ENCODE peak calls at places on chromosomes 5 and 9, in four cellular contexts. One of them, this sample, is unnamed.

GRCh38 chr5:98700730-98701129 is 72.7 kb upstream of the RGMB start:
- DNase-seq in uterus: no peak
- DNase-seq in neural progenitor cell: no peak
- DNase-seq in IMR-90: no peak
- DNase-seq in this sample: no peak

GRCh38 chr9:113486327-113486726 is 22.8 kb downstream of the RGS3 start:
- DNase-seq in uterus: no peak
- DNase-seq in neural progenitor cell: no peak
- DNase-seq in IMR-90: no peak
- DNase-seq in this sample: no peak

GRCh38 chr5:27221410-27221809 is 183.0 kb upstream of the CDH9 start:
- DNase-seq in uterus: no peak
- DNase-seq in neural progenitor cell: no peak
- DNase-seq in IMR-90: no peak
- DNase-seq in this sample: no peak

GRCh38 chr5:107118184-107118902 is 552.4 kb downstream of the EFNA5 start:
- DNase-seq in uterus: no peak
- DNase-seq in neural progenitor cell: peak
- DNase-seq in IMR-90: no peak
- DNase-seq in this sample: no peak

GRCh38 chr9:103997861-103998370 is 96.2 kb upstream of the SMC2 start:
- DNase-seq in uterus: no peak
- DNase-seq in neural progenitor cell: no peak
- DNase-seq in IMR-90: no peak
- DNase-seq in this sample: no peak

GRCh38 chr5:32270946-32271345 is 41.8 kb downstream of the MTMR12 start:
- DNase-seq in uterus: no peak
- DNase-seq in neural progenitor cell: no peak
- DNase-seq in IMR-90: no peak
- DNase-seq in this sample: no peak

GRCh38 chr5:178455480-178455835 is 134.7 kb downstream of the COL23A1 start:
- DNase-seq in uterus: no peak
- DNase-seq in neural progenitor cell: no peak
- DNase-seq in IMR-90: no peak
- DNase-seq in this sample: no peak

GRCh38 chr9:95073042-95073607 is 244.4 kb downstream of the FANCC start:
- DNase-seq in uterus: no peak
- DNase-seq in neural progenitor cell: peak
- DNase-seq in IMR-90: no peak
- DNase-seq in this sample: peak

GRCh38 chr5:58751222-58751621 is 168.3 kb downstream of the RAB3C start:
- DNase-seq in uterus: no peak
- DNase-seq in neural progenitor cell: no peak
- DNase-seq in IMR-90: peak
- DNase-seq in this sample: no peak

GRCh38 chr9:98571643-98572042 is 137.1 kb downstream of the GABBR2 start:
- DNase-seq in uterus: no peak
- DNase-seq in neural progenitor cell: no peak
- DNase-seq in IMR-90: no peak
- DNase-seq in this sample: peak

GRCh38 chr5:119583684-119584083 is 45.7 kb upstream of the FAM170A start:
- DNase-seq in uterus: no peak
- DNase-seq in neural progenitor cell: no peak
- DNase-seq in IMR-90: no peak
- DNase-seq in this sample: no peak

GRCh38 chr5:1380011-1380817 is 35.3 kb upstream of the CLPTM1L start:
- DNase-seq in uterus: no peak
- DNase-seq in neural progenitor cell: peak
- DNase-seq in IMR-90: peak
- DNase-seq in this sample: no peak

GRCh38 chr9:99822596-99823391 is 1.1 kb downstream of the NR4A3 start:
- DNase-seq in uterus: peak
- DNase-seq in neural progenitor cell: peak
- DNase-seq in IMR-90: peak
- DNase-seq in this sample: peak

GRCh38 chr9:114674798-114675554 is 7.0 kb downstream of the TEX48 start:
- DNase-seq in uterus: no peak
- DNase-seq in neural progenitor cell: no peak
- DNase-seq in IMR-90: peak
- DNase-seq in this sample: no peak

GRCh38 chr9:91949293-91949945 is 609 bp downstream of the ROR2 start:
- DNase-seq in uterus: peak
- DNase-seq in neural progenitor cell: peak
- DNase-seq in IMR-90: no peak
- DNase-seq in this sample: no peak

GRCh38 chr5:43658499-43658898 is 55.5 kb downstream of the NNT start:
- DNase-seq in uterus: no peak
- DNase-seq in neural progenitor cell: no peak
- DNase-seq in IMR-90: peak
- DNase-seq in this sample: no peak

GRCh38 chr9:86503926-86504325 is 149.7 kb upstream of the TUT7 start:
- DNase-seq in uterus: no peak
- DNase-seq in neural progenitor cell: no peak
- DNase-seq in IMR-90: no peak
- DNase-seq in this sample: no peak

GRCh38 chr9:1267581-1267980 is 217.4 kb downstream of the DMRT2 start:
- DNase-seq in uterus: no peak
- DNase-seq in neural progenitor cell: no peak
- DNase-seq in IMR-90: no peak
- DNase-seq in this sample: no peak

GRCh38 chr9:89078421-89078820 is 87.2 kb downstream of the S1PR3 start:
- DNase-seq in uterus: no peak
- DNase-seq in neural progenitor cell: no peak
- DNase-seq in IMR-90: no peak
- DNase-seq in this sample: no peak

GRCh38 chr9:137128158-137129088 is 10.5 kb upstream of the GRIN1 start:
- DNase-seq in uterus: no peak
- DNase-seq in neural progenitor cell: no peak
- DNase-seq in IMR-90: no peak
- DNase-seq in this sample: no peak

GRCh38 chr5:115267617-115268016 is 4.9 kb upstream of the PGGT1B start:
- DNase-seq in uterus: no peak
- DNase-seq in neural progenitor cell: no peak
- DNase-seq in IMR-90: peak
- DNase-seq in this sample: no peak

GRCh38 chr5:67878911-67879310 is 336.6 kb upstream of the PIK3R1 start:
- DNase-seq in uterus: no peak
- DNase-seq in neural progenitor cell: no peak
- DNase-seq in IMR-90: no peak
- DNase-seq in this sample: no peak

GRCh38 chr5:43643750-43644149 is 40.8 kb downstream of the NNT start:
- DNase-seq in uterus: no peak
- DNase-seq in neural progenitor cell: no peak
- DNase-seq in IMR-90: no peak
- DNase-seq in this sample: no peak

GRCh38 chr5:90561766-90562165 is 3.2 kb downstream of the ADGRV1 start:
- DNase-seq in uterus: no peak
- DNase-seq in neural progenitor cell: no peak
- DNase-seq in IMR-90: no peak
- DNase-seq in this sample: no peak

GRCh38 chr9:123291736-123292135 is 23.4 kb upstream of the STRBP start:
- DNase-seq in uterus: no peak
- DNase-seq in neural progenitor cell: no peak
- DNase-seq in IMR-90: no peak
- DNase-seq in this sample: no peak

GRCh38 chr9:36470891-36471290 is 70.8 kb upstream of the RNF38 start:
- DNase-seq in uterus: peak
- DNase-seq in neural progenitor cell: no peak
- DNase-seq in IMR-90: peak
- DNase-seq in this sample: no peak

GRCh38 chr9:110429453-110429852 is 91.8 kb upstream of the TXNDC8 start:
- DNase-seq in uterus: no peak
- DNase-seq in neural progenitor cell: no peak
- DNase-seq in IMR-90: peak
- DNase-seq in this sample: no peak

GRCh38 chr9:11141357-11141756 is 528.6 kb upstream of the PTPRD start:
- DNase-seq in uterus: no peak
- DNase-seq in neural progenitor cell: no peak
- DNase-seq in IMR-90: no peak
- DNase-seq in this sample: no peak

GRCh38 chr5:141876628-141877477 is 1.4 kb downstream of the PCDH1 start:
- DNase-seq in uterus: no peak
- DNase-seq in neural progenitor cell: peak
- DNase-seq in IMR-90: no peak
- DNase-seq in this sample: no peak

GRCh38 chr5:121462441-121462840 is 389.2 kb upstream of the FTMT start:
- DNase-seq in uterus: no peak
- DNase-seq in neural progenitor cell: no peak
- DNase-seq in IMR-90: no peak
- DNase-seq in this sample: no peak

GRCh38 chr5:135598691-135599395 is 20.1 kb upstream of the CXCL14 start:
- DNase-seq in uterus: no peak
- DNase-seq in neural progenitor cell: no peak
- DNase-seq in IMR-90: no peak
- DNase-seq in this sample: no peak

GRCh38 chr5:40453689-40454088 is 226.0 kb upstream of the PTGER4 start:
- DNase-seq in uterus: no peak
- DNase-seq in neural progenitor cell: no peak
- DNase-seq in IMR-90: no peak
- DNase-seq in this sample: no peak

DNA sequence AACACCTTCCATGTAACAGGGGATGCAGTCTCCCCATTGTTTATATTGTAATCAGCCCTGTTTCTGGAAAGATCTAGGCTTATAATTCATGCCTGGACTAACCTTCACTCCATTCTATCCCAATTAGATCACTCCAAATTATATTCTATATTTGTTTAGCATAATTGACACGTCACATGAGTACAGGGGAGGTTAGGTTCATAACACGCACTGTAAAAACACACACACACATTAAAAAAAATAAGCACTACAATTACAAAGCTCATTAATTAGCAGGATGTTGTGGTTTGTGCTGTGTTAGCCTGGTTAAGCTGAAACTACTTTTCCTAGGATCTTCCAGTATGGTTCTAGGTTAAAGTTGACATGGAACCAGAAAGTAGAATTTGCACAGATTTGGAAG is 126.0 kb downstream of the MLLT3 start:
- DNase-seq in uterus: no peak
- DNase-seq in neural progenitor cell: no peak
- DNase-seq in IMR-90: no peak
- DNase-seq in this sample: no peak
- TF ChIP-seq CTCF in uterus: no peak
- TF ChIP-seq CTCF in neural progenitor cell: no peak
- TF ChIP-seq CTCF in IMR-90: no peak
- TF ChIP-seq CTCF in this sample: no peak

DNA sequence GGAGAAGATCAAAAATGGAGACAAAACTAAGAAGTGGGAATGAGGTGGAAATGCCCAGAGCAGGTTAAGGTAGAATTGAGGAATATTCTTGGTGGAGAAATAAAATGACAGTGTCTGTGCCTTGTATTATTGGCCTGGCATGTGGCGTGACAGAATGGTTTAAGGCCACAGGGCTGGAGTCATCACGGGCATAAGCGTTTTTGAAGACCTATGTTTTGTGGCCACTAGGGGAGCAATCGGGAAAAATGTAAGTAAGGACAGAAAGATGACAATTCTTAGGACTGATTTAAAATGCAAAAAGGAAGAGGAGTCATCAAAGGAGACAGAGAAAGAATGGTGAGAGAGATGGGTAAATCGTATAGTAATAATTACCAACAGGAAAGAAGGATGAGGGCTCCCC is 72.2 kb upstream of the EPB41L4A start:
- DNase-seq in uterus: no peak
- DNase-seq in neural progenitor cell: peak
- DNase-seq in IMR-90: peak
- DNase-seq in this sample: no peak
- TF ChIP-seq CTCF in uterus: no peak
- TF ChIP-seq CTCF in neural progenitor cell: peak
- TF ChIP-seq CTCF in IMR-90: peak
- TF ChIP-seq CTCF in this sample: no peak

DNA sequence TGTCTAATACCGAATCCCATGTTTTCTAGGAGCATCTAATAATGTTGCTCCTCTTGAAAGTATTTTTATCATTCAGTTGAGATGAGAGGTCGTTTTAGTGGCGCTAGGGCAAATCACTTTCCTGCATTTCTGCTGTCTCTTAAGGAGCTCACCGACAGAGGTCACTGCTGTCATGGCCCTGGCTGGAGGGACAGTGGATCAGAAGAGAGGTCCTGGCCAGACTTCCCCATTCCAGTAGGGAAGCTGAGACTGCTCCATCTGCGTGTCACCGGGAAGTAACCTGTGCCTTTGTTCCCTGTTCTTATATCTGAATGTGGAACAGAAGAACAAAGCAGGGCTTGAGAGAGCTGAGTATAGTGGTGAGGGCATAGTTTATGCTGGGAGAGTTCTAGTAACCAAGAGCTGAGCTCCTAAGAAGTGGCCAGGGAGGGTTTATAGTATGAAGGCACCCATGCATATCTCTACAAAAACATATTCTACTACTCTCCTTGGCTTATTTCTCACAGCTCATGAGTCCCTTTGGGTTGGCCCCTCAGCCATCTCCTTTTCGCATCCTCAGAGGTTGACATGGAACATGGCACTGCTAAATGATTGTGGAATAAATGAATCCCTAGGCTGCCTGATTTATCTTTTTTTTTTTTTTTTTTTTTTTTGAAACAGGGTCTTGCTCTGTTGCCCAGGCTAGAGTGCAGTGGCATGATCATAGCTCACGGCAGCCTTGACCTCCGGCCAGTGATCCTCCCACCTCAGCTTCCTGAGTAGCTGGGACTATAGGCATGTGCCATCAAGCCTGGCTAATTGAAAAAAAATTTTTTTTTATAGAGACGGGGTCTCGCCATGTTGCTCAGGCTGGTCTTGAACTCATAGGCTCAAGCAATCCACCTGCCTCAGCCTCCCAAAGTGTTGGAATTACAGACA is 27.2 kb downstream of the ATP6V0E1 start:
- DNase-seq in uterus: no peak
- DNase-seq in neural progenitor cell: peak
- DNase-seq in IMR-90: peak
- DNase-seq in this sample: no peak
- TF ChIP-seq CTCF in uterus: no peak
- TF ChIP-seq CTCF in neural progenitor cell: peak
- TF ChIP-seq CTCF in IMR-90: peak
- TF ChIP-seq CTCF in this sample: peak

DNA sequence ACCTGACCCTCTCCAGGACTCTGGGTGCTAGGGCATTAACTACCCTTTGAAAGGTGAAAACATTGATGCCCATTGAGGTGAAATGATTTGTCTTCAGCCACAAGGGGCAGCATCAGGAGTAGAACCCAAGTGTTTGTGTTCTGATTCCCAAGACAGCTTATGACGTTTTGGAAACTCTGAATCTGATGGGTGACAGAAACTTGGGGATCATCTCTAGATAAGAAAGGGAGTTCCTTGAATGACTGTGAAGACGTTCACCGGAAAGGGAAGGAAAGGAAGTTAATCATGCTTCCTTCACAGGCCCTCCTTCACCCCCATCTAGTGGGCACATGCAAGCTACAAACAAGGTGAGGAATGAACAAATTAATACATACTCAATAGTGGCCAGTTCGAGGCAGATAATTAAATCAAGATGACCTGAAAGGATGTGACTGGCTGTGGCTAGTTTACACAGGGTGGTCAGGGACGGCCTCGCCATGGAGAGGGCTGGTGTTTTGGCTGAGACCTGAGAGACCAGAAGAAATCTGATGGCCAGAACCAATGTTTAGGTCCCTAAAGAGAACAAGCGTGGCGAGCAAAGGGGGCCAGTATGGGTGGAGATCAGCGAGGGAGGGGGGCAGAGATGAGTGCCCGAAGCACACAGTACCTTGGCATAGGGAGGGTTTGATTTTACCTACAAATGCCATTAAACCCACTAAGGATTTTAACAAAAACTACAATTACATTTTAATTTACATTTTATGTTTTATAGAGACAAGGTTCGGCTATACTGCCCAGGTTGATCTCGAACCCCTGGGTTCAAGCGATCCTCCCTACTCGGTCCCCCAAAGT is 937 bp upstream of the SLC26A2 start:
- DNase-seq in uterus: no peak
- DNase-seq in neural progenitor cell: peak
- DNase-seq in IMR-90: peak
- DNase-seq in this sample: no peak
- TF ChIP-seq CTCF in uterus: no peak
- TF ChIP-seq CTCF in neural progenitor cell: peak
- TF ChIP-seq CTCF in IMR-90: peak
- TF ChIP-seq CTCF in this sample: peak